ENCODE peak calls at places on chromosomes 12 and 14, in nine cellular contexts. J is chondrocyte; G is activated naive CD4-positive, alpha-beta T cell; D is mesothelial cell of epicardium; S is neural progenitor cell; T is foreskin fibroblast; W is nephron progenitor cell; N is HS-5; O is COR-L47. M is an unnamed sample.

GRCh38 chr12:130375888-130376287 is 38.2 kb downstream of the PIWIL1 start:
- DNase-seq in N (no peak), J (no peak), O (no peak), G (no peak), D (no peak), W (no peak), T (no peak), S (no peak), M (no peak)

GRCh38 chr12:131074221-131075083 is 120.7 kb downstream of the ADGRD1 start:
- DNase-seq in S (no peak), D (no peak), T (no peak), G (no peak), J (peak), O (no peak), W (no peak), N (no peak), M (no peak)

GRCh38 chr12:4562034-4562657 is at the start of gene DYRK4:
- DNase-seq in J (no peak), O (peak), N (no peak), G (no peak), T (peak), S (peak), W (peak), D (peak), M (no peak)

GRCh38 chr14:96217381-96217913 is 12.8 kb downstream of the BDKRB2 start:
- DNase-seq in S (no peak), G (no peak), T (no peak), J (no peak), O (peak), D (no peak), W (no peak), N (no peak), M (no peak)

GRCh38 chr12:114671664-114672476 is 12.1 kb downstream of the TBX3 start:
- DNase-seq in G (no peak), J (no peak), N (no peak), S (peak), W (peak), D (peak), T (peak), O (no peak), M (no peak)

GRCh38 chr12:121451931-121452330 is 52.0 kb downstream of the RNF34 start:
- DNase-seq in T (no peak), G (no peak), S (no peak), J (no peak), D (no peak), N (no peak), O (no peak), W (no peak), M (no peak)

GRCh38 chr14:82776958-82777357 is 1243.3 kb upstream of the SEL1L start:
- DNase-seq in T (no peak), O (no peak), G (no peak), S (no peak), W (no peak), D (no peak), J (no peak), N (no peak), M (no peak)

GRCh38 chr12:78918221-78918620 is 53.6 kb downstream of the SYT1 start:
- DNase-seq in D (no peak), J (no peak), N (no peak), T (no peak), W (no peak), G (no peak), S (no peak), O (no peak), M (no peak)

GRCh38 chr14:105864651-105865265 is 338.4 kb downstream of the TMEM121 start:
- DNase-seq in D (peak), T (no peak), S (no peak), O (no peak), G (no peak), N (no peak), J (peak), W (no peak), M (no peak)

GRCh38 chr12:69657376-69658137 is 41.5 kb downstream of the BEST3 start:
- DNase-seq in S (no peak), J (no peak), N (no peak), D (no peak), G (no peak), T (no peak), O (no peak), W (peak), M (no peak)

GRCh38 chr14:74235017-74235416 is 4.2 kb upstream of the VSX2 start:
- DNase-seq in N (no peak), O (no peak), W (no peak), T (no peak), S (no peak), G (no peak), J (no peak), D (no peak), M (no peak)

GRCh38 chr14:101927859-101928258 is 36.5 kb upstream of the DYNC1H1 start:
- DNase-seq in W (peak), G (no peak), J (peak), O (no peak), D (no peak), N (peak), S (no peak), T (peak), M (no peak)

GRCh38 chr14:33682746-33683145 is 268.1 kb downstream of the EGLN3 start:
- DNase-seq in S (no peak), O (no peak), N (no peak), J (no peak), T (peak), W (no peak), D (no peak), G (no peak), M (no peak)

GRCh38 chr12:124578445-124578844 is 11.0 kb upstream of the NCOR2 start:
- DNase-seq in O (no peak), W (no peak), S (no peak), G (no peak), J (no peak), N (no peak), T (no peak), D (no peak), M (no peak)

GRCh38 chr14:73786632-73786941 is 65.0 kb upstream of the PTGR2 start:
- DNase-seq in G (no peak), S (peak), W (peak), O (no peak), D (no peak), J (no peak), N (no peak), T (no peak), M (no peak)

GRCh38 chr14:55336161-55336560 is 64.9 kb downstream of the FBXO34 start:
- DNase-seq in D (no peak), N (no peak), W (no peak), G (no peak), O (no peak), T (no peak), S (no peak), J (no peak), M (no peak)